ENCODE peak calls at places on chromosomes 4 and X, in eight cellular contexts. T is stimulated activated CD4-positive, alpha-beta T cell treated with anti-CD3 and anti-CD28 coated beads, Interleukin-4, amount 100 ng/mL, for 48 hours; K is stimulated activated naive B cell treated with anti-CD40 and anti-IgM and Interleukin-4, amounts not matched to agents 10 μg/mL and 1 μg/mL and 100 μg/mL, for 72 hours; E is aorta; A is HEK293T; L is iris pigment epithelial cell; O is GM20000; X is substantia nigra. M is an unnamed sample.
A peak's percentile ranks its signal among the peaks of the same experiment; 100 is the strongest.

GRCh38 chr4:148240241-148240640 is 202.0 kb downstream of the NR3C2 start:
- DNase-seq in O (no peak), T (no peak), X (no peak), A (no peak), E (no peak), K (no peak), L (peak; percentile 1), M (no peak)

GRCh38 chr4:147160908-147161513 is 215.3 kb upstream of the TTC29 start:
- DNase-seq in X (peak; percentile 5), A (peak; percentile 57), T (no peak), O (peak; percentile 76), K (no peak), L (peak; percentile 74), E (no peak), M (peak; percentile 32)

GRCh38 chr4:174596513-174596912 is 74.2 kb upstream of the HPGD start:
- DNase-seq in T (no peak), A (no peak), L (no peak), E (no peak), O (no peak), K (no peak), X (no peak), M (no peak)

GRCh38 chr4:153223935-153224334 is 19.7 kb downstream of the TRIM2 start:
- DNase-seq in E (no peak), T (no peak), X (no peak), L (peak; percentile 56), K (no peak), A (no peak), O (no peak), M (no peak)

GRCh38 chr4:128302775-128303174 is 15.2 kb upstream of the PGRMC2 start:
- DNase-seq in O (no peak), L (peak; percentile 60), A (no peak), T (no peak), E (no peak), K (no peak), X (no peak), M (no peak)

GRCh38 chr4:168831919-168832745 is 177.9 kb downstream of the CBR4 start:
- DNase-seq in A (peak; percentile 80), O (peak; percentile 76), K (peak; percentile 41), X (peak; percentile 52), E (peak; percentile 95), T (peak; percentile 61), L (peak; percentile 87), M (peak; percentile 75)

GRCh38 chr4:174646326-174646725 is 124.0 kb upstream of the HPGD start:
- DNase-seq in X (no peak), K (no peak), E (no peak), T (no peak), A (no peak), O (no peak), L (no peak), M (no peak)

GRCh38 chrX:113001836-113002235 is 161.2 kb upstream of the AMOT start:
- DNase-seq in E (no peak), A (no peak), K (no peak), O (no peak), L (no peak), X (no peak), T (no peak), M (peak; percentile 1)

GRCh38 chr4:177451108-177451500 is 8.9 kb upstream of the AGA start:
- DNase-seq in L (no peak), K (no peak), T (no peak), X (no peak), A (no peak), O (no peak), E (no peak), M (no peak)

GRCh38 chr4:48130100-48130499 is 4.0 kb downstream of the TXK start:
- DNase-seq in K (no peak), O (no peak), L (no peak), X (no peak), E (no peak), A (no peak), T (no peak), M (no peak)

M was measured in erythroblast.